ENCODE peak calls at places on chromosome 20, in six cellular contexts. One of them, this sample, is unnamed.

GRCh38 chr20:23988561-23988960 is at the start of gene GGTLC1:
- DNase-seq in A673: no peak
- DNase-seq in brain microvascular endothelial cell: no peak
- DNase-seq in body of pancreas: no peak
- DNase-seq in HFF-Myc: no peak
- DNase-seq in mucosa of descending colon: no peak
- DNase-seq in this sample: no peak

GRCh38 chr20:63011798-63012197 is 5.0 kb upstream of the BHLHE23 start:
- DNase-seq in brain microvascular endothelial cell: no peak
- DNase-seq in A673: peak
- DNase-seq in mucosa of descending colon: no peak
- DNase-seq in body of pancreas: no peak
- DNase-seq in HFF-Myc: no peak
- DNase-seq in this sample: no peak

GRCh38 chr20:48621256-48622078 is 206.3 kb downstream of the PREX1 start:
- DNase-seq in A673: no peak
- DNase-seq in mucosa of descending colon: peak
- DNase-seq in body of pancreas: no peak
- DNase-seq in brain microvascular endothelial cell: peak
- DNase-seq in HFF-Myc: no peak
- DNase-seq in this sample: peak

GRCh38 chr20:57713505-57713903 is 3.7 kb upstream of the PMEPA1 start:
- DNase-seq in brain microvascular endothelial cell: no peak
- DNase-seq in A673: no peak
- DNase-seq in body of pancreas: no peak
- DNase-seq in HFF-Myc: no peak
- DNase-seq in mucosa of descending colon: no peak
- DNase-seq in this sample: peak

GRCh38 chr20:63497946-63498935 is 642 bp downstream of the EEF1A2 start:
- DNase-seq in mucosa of descending colon: no peak
- DNase-seq in A673: no peak
- DNase-seq in HFF-Myc: no peak
- DNase-seq in brain microvascular endothelial cell: peak
- DNase-seq in body of pancreas: peak
- DNase-seq in this sample: peak

GRCh38 chr20:63206878-63207277 is 9.1 kb downstream of the YTHDF1 start:
- DNase-seq in A673: no peak
- DNase-seq in mucosa of descending colon: no peak
- DNase-seq in HFF-Myc: no peak
- DNase-seq in brain microvascular endothelial cell: no peak
- DNase-seq in body of pancreas: no peak
- DNase-seq in this sample: no peak

GRCh38 chr20:8918145-8918544 is 150.7 kb upstream of the PLCB4 start:
- DNase-seq in A673: no peak
- DNase-seq in brain microvascular endothelial cell: no peak
- DNase-seq in mucosa of descending colon: no peak
- DNase-seq in body of pancreas: no peak
- DNase-seq in HFF-Myc: no peak
- DNase-seq in this sample: no peak

GRCh38 chr20:18056174-18057105 is 1.3 kb downstream of the OVOL2 start:
- DNase-seq in mucosa of descending colon: peak
- DNase-seq in HFF-Myc: no peak
- DNase-seq in brain microvascular endothelial cell: no peak
- DNase-seq in A673: peak
- DNase-seq in body of pancreas: peak
- DNase-seq in this sample: peak

GRCh38 chr20:25274891-25275812 is 27.3 kb downstream of the PYGB start:
- DNase-seq in HFF-Myc: no peak
- DNase-seq in mucosa of descending colon: no peak
- DNase-seq in A673: no peak
- DNase-seq in brain microvascular endothelial cell: no peak
- DNase-seq in body of pancreas: peak
- DNase-seq in this sample: no peak

GRCh38 chr20:5977975-5978374 is 27.5 kb downstream of the MCM8 start:
- DNase-seq in brain microvascular endothelial cell: no peak
- DNase-seq in body of pancreas: no peak
- DNase-seq in HFF-Myc: no peak
- DNase-seq in A673: no peak
- DNase-seq in mucosa of descending colon: no peak
- DNase-seq in this sample: no peak

GRCh38 chr20:17542993-17543412 is 11.8 kb upstream of the BFSP1 start:
- DNase-seq in mucosa of descending colon: no peak
- DNase-seq in HFF-Myc: no peak
- DNase-seq in A673: no peak
- DNase-seq in brain microvascular endothelial cell: peak
- DNase-seq in body of pancreas: no peak
- DNase-seq in this sample: no peak

GRCh38 chr20:1896859-1897258 is 1.7 kb downstream of the SIRPA start:
- DNase-seq in A673: no peak
- DNase-seq in brain microvascular endothelial cell: no peak
- DNase-seq in HFF-Myc: no peak
- DNase-seq in mucosa of descending colon: no peak
- DNase-seq in body of pancreas: no peak
- DNase-seq in this sample: no peak

GRCh38 chr20:15378151-15378550 is 1040.7 kb upstream of the FLRT3 start:
- DNase-seq in HFF-Myc: no peak
- DNase-seq in brain microvascular endothelial cell: no peak
- DNase-seq in body of pancreas: no peak
- DNase-seq in A673: no peak
- DNase-seq in mucosa of descending colon: no peak
- DNase-seq in this sample: no peak

GRCh38 chr20:4135385-4136077 is 120.2 kb upstream of the RNF24 start:
- DNase-seq in HFF-Myc: peak
- DNase-seq in body of pancreas: peak
- DNase-seq in A673: peak
- DNase-seq in brain microvascular endothelial cell: peak
- DNase-seq in mucosa of descending colon: no peak
- DNase-seq in this sample: peak

GRCh38 chr20:45983279-45983743 is 11.3 kb upstream of the ZNF335 start:
- DNase-seq in A673: no peak
- DNase-seq in brain microvascular endothelial cell: no peak
- DNase-seq in mucosa of descending colon: no peak
- DNase-seq in body of pancreas: no peak
- DNase-seq in HFF-Myc: no peak
- DNase-seq in this sample: no peak

GRCh38 chr20:49899551-49900383 is 15.6 kb downstream of the SPATA2 start:
- DNase-seq in A673: no peak
- DNase-seq in mucosa of descending colon: no peak
- DNase-seq in brain microvascular endothelial cell: no peak
- DNase-seq in body of pancreas: no peak
- DNase-seq in HFF-Myc: no peak
- DNase-seq in this sample: no peak
- TF ChIP-seq CTCF in A673: no peak
- TF ChIP-seq CTCF in mucosa of descending colon: no peak
- TF ChIP-seq CTCF in brain microvascular endothelial cell: no peak
- TF ChIP-seq CTCF in body of pancreas: no peak
- TF ChIP-seq CTCF in HFF-Myc: no peak
- TF ChIP-seq CTCF in this sample: no peak

GRCh38 chr20:32639284-32639683 is 34.5 kb downstream of the C20orf203 start:
- DNase-seq in brain microvascular endothelial cell: no peak
- DNase-seq in mucosa of descending colon: no peak
- DNase-seq in HFF-Myc: no peak
- DNase-seq in A673: no peak
- DNase-seq in body of pancreas: no peak
- DNase-seq in this sample: no peak

GRCh38 chr20:32637738-32638137 is 36.0 kb downstream of the C20orf203 start:
- DNase-seq in mucosa of descending colon: no peak
- DNase-seq in body of pancreas: no peak
- DNase-seq in brain microvascular endothelial cell: no peak
- DNase-seq in HFF-Myc: no peak
- DNase-seq in A673: no peak
- DNase-seq in this sample: no peak

GRCh38 chr20:32637311-32637710 is 36.4 kb downstream of the C20orf203 start:
- DNase-seq in HFF-Myc: no peak
- DNase-seq in A673: no peak
- DNase-seq in brain microvascular endothelial cell: no peak
- DNase-seq in mucosa of descending colon: no peak
- DNase-seq in body of pancreas: no peak
- DNase-seq in this sample: no peak

GRCh38 chr20:32636821-32637220 is 36.9 kb downstream of the C20orf203 start:
- DNase-seq in mucosa of descending colon: no peak
- DNase-seq in HFF-Myc: no peak
- DNase-seq in body of pancreas: no peak
- DNase-seq in brain microvascular endothelial cell: no peak
- DNase-seq in A673: no peak
- DNase-seq in this sample: no peak

GRCh38 chr20:32638848-32639247 is 34.9 kb downstream of the C20orf203 start:
- DNase-seq in A673: peak
- DNase-seq in body of pancreas: no peak
- DNase-seq in brain microvascular endothelial cell: no peak
- DNase-seq in mucosa of descending colon: no peak
- DNase-seq in HFF-Myc: no peak
- DNase-seq in this sample: no peak
- TF ChIP-seq CTCF in A673: no peak
- TF ChIP-seq CTCF in body of pancreas: no peak
- TF ChIP-seq CTCF in brain microvascular endothelial cell: peak
- TF ChIP-seq CTCF in mucosa of descending colon: no peak
- TF ChIP-seq CTCF in HFF-Myc: no peak
- TF ChIP-seq CTCF in this sample: no peak

DNA sequence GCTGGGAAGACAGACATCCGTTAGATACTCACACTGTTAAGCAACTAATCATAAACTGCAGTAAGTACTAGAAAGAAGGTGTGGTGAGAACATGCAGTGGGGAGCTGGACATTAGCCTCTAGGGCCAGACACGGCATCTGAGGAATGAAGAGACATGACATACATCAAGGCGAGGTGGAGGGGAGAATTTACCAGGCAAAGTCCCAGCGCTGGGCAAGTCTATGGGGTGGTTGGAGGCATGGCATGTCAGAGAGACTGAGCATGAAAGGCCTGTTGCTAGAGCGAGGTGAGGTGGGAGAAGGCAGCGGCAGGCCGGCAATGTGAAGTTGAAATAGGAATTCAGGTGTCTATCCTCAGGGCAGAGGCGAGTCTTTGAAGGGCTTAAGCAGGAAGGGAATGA is 31.8 kb downstream of the SLC24A3 start:
- DNase-seq in body of pancreas: no peak
- DNase-seq in HFF-Myc: no peak
- DNase-seq in mucosa of descending colon: no peak
- DNase-seq in brain microvascular endothelial cell: no peak
- DNase-seq in A673: no peak
- DNase-seq in this sample: no peak
- TF ChIP-seq CTCF in body of pancreas: no peak
- TF ChIP-seq CTCF in HFF-Myc: no peak
- TF ChIP-seq CTCF in mucosa of descending colon: no peak
- TF ChIP-seq CTCF in brain microvascular endothelial cell: no peak
- TF ChIP-seq CTCF in A673: no peak
- TF ChIP-seq CTCF in this sample: no peak

GRCh38 chr20:52747736-52748135 is 224.4 kb upstream of the TSHZ2 start:
- DNase-seq in A673: peak
- DNase-seq in body of pancreas: peak
- DNase-seq in HFF-Myc: no peak
- DNase-seq in brain microvascular endothelial cell: no peak
- DNase-seq in mucosa of descending colon: no peak
- DNase-seq in this sample: no peak
- TF ChIP-seq CTCF in A673: peak
- TF ChIP-seq CTCF in body of pancreas: peak
- TF ChIP-seq CTCF in HFF-Myc: no peak
- TF ChIP-seq CTCF in brain microvascular endothelial cell: no peak
- TF ChIP-seq CTCF in mucosa of descending colon: no peak
- TF ChIP-seq CTCF in this sample: no peak

GRCh38 chr20:37007898-37008649 is 56.6 kb upstream of the SAMHD1 start:
- DNase-seq in A673: no peak
- DNase-seq in mucosa of descending colon: no peak
- DNase-seq in body of pancreas: no peak
- DNase-seq in HFF-Myc: no peak
- DNase-seq in brain microvascular endothelial cell: peak
- DNase-seq in this sample: no peak
- TF ChIP-seq CTCF in A673: peak
- TF ChIP-seq CTCF in mucosa of descending colon: no peak
- TF ChIP-seq CTCF in body of pancreas: no peak
- TF ChIP-seq CTCF in HFF-Myc: no peak
- TF ChIP-seq CTCF in brain microvascular endothelial cell: peak
- TF ChIP-seq CTCF in this sample: no peak

DNA sequence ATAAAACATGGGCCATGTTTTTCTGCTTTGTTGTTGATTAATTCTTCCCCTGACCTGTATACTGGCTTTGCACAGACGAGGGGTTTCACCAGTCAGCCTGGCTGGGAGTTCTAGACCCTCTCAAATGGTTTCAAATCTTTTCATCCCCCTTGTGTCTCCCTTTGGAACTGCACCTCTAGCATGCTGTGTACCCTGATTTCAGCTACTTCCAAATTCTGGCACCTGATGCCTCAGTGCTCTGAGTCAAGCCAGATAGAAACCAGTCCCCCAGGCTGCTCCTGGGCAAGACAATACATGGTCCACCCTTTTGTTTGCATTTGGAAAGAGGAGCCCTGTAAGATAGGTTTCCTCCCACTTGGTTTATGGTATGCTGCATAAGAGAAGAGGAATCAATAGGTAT is 290.2 kb downstream of the BTBD3 start:
- DNase-seq in A673: peak
- DNase-seq in body of pancreas: peak
- DNase-seq in HFF-Myc: peak
- DNase-seq in mucosa of descending colon: peak
- DNase-seq in brain microvascular endothelial cell: peak
- DNase-seq in this sample: peak
- TF ChIP-seq CTCF in A673: peak
- TF ChIP-seq CTCF in body of pancreas: peak
- TF ChIP-seq CTCF in HFF-Myc: peak
- TF ChIP-seq CTCF in mucosa of descending colon: peak
- TF ChIP-seq CTCF in brain microvascular endothelial cell: peak
- TF ChIP-seq CTCF in this sample: peak

GRCh38 chr20:33394718-33395117 is 6.6 kb downstream of the CDK5RAP1 start:
- DNase-seq in HFF-Myc: no peak
- DNase-seq in body of pancreas: no peak
- DNase-seq in mucosa of descending colon: peak
- DNase-seq in brain microvascular endothelial cell: no peak
- DNase-seq in A673: no peak
- DNase-seq in this sample: peak
- TF ChIP-seq CTCF in HFF-Myc: peak
- TF ChIP-seq CTCF in body of pancreas: no peak
- TF ChIP-seq CTCF in mucosa of descending colon: no peak
- TF ChIP-seq CTCF in brain microvascular endothelial cell: peak
- TF ChIP-seq CTCF in A673: no peak
- TF ChIP-seq CTCF in this sample: no peak

This sample was measured in Calu3.